ENCODE peak calls at places on chromosomes 4 and X, in ten cellular contexts. Q is GM23338, V is thyroid gland, S is breast epithelium, J is H9, O is cardiac muscle cell, U is neural progenitor cell, K is progenitor cell of endocrine pancreas, L is D721Med, Z is astrocyte. E is an unnamed sample.

GRCh38 chr4:57103051-57103450 is 7.1 kb downstream of the IGFBP7 start:
- DNase-seq in S (no peak), L (no peak), V (no peak), O (peak; percentile 62), K (no peak), Q (peak; percentile 20), J (no peak), U (no peak), Z (no peak), E (no peak)

GRCh38 chr4:31334086-31334910 is 614.1 kb downstream of the PCDH7 start:
- DNase-seq in O (no peak), J (no peak), S (no peak), U (no peak), Q (no peak), Z (no peak), V (no peak), L (no peak), K (no peak), E (no peak)

GRCh38 chrX:69523314-69523713 is 19.2 kb downstream of the NALF2 start:
- DNase-seq in O (no peak), L (no peak), K (no peak), V (no peak), J (no peak), S (no peak), Z (no peak), U (no peak), Q (peak; percentile 11), E (no peak)

GRCh38 chrX:120790118-120790517 is 85.5 kb downstream of the CT47B1 start:
- DNase-seq in J (peak; percentile 27), Z (peak; percentile 54), K (no peak), V (peak; percentile 9), S (no peak), L (no peak), U (peak; percentile 78), O (peak; percentile 86), Q (peak; percentile 71), E (peak; percentile 23)

GRCh38 chr4:83074086-83074704 is 39.2 kb downstream of the COPS4 start:
- DNase-seq in O (peak; percentile 94), K (no peak), J (peak; percentile 30), L (peak; percentile 29), S (no peak), Q (peak; percentile 89), U (peak; percentile 74), Z (peak; percentile 67), V (peak; percentile 10), E (peak; percentile 30)

GRCh38 chr4:106062452-106062875 is 167.2 kb downstream of the NPNT start:
- DNase-seq in Z (peak; percentile 82), U (no peak), Q (no peak), V (no peak), L (no peak), O (peak; percentile 82), S (no peak), K (no peak), J (no peak), E (no peak)

GRCh38 chrX:38279188-38279587 is 48.1 kb downstream of the RPGR start:
- DNase-seq in K (no peak), V (no peak), Z (no peak), U (peak; percentile 4), Q (peak; percentile 7), S (no peak), O (no peak), J (no peak), L (no peak), E (no peak)

GRCh38 chr4:151561551-151562256 is 152.7 kb downstream of the FHIP1A start:
- DNase-seq in L (no peak), K (no peak), S (no peak), Z (peak; percentile 34), Q (no peak), J (no peak), V (no peak), O (no peak), U (no peak), E (no peak)

GRCh38 chrX:12948495-12948894 is 26.4 kb upstream of the TMSB4X start:
- DNase-seq in U (no peak), Z (no peak), L (no peak), J (no peak), S (no peak), V (no peak), O (no peak), K (no peak), Q (no peak), E (no peak)

GRCh38 chr4:40305329-40306193 is 29.6 kb upstream of the CHRNA9 start:
- DNase-seq in V (no peak), Q (no peak), J (no peak), Z (no peak), L (no peak), K (no peak), S (no peak), U (no peak), O (no peak), E (no peak)

GRCh38 chr4:55080174-55080865 is 45.1 kb downstream of the KDR start:
- DNase-seq in U (no peak), Z (peak; percentile 32), V (no peak), O (peak; percentile 22), S (no peak), L (no peak), J (no peak), Q (no peak), K (no peak), E (no peak)

GRCh38 chrX:40058719-40059118 is 39.0 kb downstream of the BCOR start:
- DNase-seq in Q (no peak), L (no peak), O (no peak), Z (no peak), J (no peak), S (no peak), U (no peak), K (peak; percentile 25), V (no peak), E (no peak)

GRCh38 chrX:154734101-154734781 is 16.6 kb downstream of the GAB3 start:
- DNase-seq in S (peak; percentile 40), J (no peak), K (no peak), O (peak; percentile 84), U (no peak), Z (peak; percentile 73), L (no peak), Q (no peak), V (peak; percentile 60), E (no peak)

GRCh38 chrX:66074920-66075879 is 35.3 kb upstream of the VSIG4 start:
- DNase-seq in V (peak; percentile 6), J (no peak), L (no peak), U (no peak), Q (no peak), Z (no peak), S (no peak), K (no peak), O (peak; percentile 0), E (no peak)

DNA sequence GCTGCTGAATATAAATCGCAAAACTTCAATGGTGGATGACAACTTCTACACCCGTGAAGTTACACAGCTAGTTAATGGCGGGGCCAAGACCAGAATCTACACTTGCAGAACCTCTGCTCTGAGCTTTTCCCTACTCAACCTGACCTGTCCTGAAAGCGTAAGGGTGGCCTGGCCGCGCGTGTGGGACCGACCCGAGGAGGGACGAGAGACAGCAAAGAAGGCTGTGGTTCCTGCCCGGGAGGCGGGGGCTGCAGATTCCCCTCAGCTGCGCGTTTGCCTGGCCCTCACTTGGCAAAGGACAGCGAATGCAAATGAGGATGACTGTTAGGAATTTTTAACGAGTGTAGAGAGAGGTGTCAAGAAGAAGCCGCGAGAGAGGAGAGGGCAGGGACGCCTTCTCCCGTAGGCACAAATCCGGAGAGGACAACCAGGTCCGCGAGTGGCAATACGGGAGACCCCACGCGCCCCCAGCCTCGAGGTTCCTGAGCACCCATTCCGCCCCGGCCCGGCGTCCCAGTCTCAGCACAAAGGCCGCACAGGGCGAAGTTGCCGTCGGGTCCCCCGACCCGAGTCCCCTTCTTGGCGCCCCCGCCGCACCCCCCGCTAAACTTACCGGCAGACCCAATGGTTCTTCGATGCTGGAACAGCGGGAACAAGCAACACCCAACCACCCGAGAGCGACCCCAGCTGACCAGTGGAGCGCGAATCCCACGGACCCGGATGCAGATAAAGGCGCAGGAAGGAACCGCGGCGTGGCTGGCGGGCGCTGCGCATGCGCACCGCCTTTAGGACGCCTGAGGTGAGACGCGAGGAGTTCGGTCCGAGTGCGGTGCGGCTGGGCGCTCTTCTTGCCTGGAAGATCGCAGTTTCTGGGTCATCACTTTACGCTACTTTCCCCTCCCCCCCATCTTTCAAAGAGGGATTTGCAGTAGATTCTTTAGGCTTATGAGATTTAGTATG is at the start of gene GNPDA2:
- DNase-seq in J (peak; percentile 90), Q (peak; percentile 88), V (peak; percentile 89), O (peak; percentile 94), S (peak; percentile 70), U (peak; percentile 91), K (peak; percentile 78), Z (peak; percentile 82), L (peak; percentile 55), E (peak; percentile 84)
- TF ChIP-seq CTCF in J (no peak), Q (no peak), V (no peak), O (peak; percentile 38), S (no peak), U (no peak), K (peak; percentile 27), Z (no peak), L (peak; percentile 36), E (no peak)

GRCh38 chr4:187258651-187259401 is 535.2 kb upstream of the FAT1 start:
- DNase-seq in K (no peak), L (no peak), S (no peak), Q (peak; percentile 28), J (no peak), O (no peak), V (no peak), Z (no peak), U (peak; percentile 64), E (no peak)
- TF ChIP-seq CTCF in K (no peak), L (no peak), S (no peak), Q (no peak), J (no peak), O (no peak), V (no peak), Z (no peak), U (no peak), E (no peak)

DNA sequence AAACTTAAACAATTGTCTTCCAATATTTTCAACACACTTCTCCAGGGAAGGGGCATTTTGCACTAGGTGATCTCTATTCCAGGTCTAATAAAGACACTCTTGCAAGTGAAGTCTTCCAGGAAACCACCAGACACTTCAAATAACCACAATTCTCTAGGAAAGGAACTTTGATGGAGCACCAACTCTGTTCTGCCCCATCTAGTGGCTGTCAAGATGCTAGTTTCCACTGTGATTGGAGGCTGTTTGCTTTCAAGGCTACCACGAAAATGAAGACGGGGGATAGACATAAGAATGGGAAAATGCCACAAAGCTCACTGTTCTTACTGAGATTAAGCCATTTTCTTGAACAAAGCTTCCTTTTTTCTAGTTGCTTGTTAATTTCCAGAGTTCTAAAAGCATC is 100.6 kb upstream of the F9 start:
- DNase-seq in U (peak; percentile 40), Z (peak; percentile 16), S (no peak), L (no peak), K (no peak), Q (peak; percentile 46), V (peak; percentile 9), O (no peak), J (no peak), E (no peak)
- TF ChIP-seq CTCF in U (peak; percentile 48), Z (no peak), S (no peak), L (no peak), K (peak; percentile 38), Q (peak; percentile 40), V (peak; percentile 43), O (no peak), J (peak; percentile 63), E (no peak)

DNA sequence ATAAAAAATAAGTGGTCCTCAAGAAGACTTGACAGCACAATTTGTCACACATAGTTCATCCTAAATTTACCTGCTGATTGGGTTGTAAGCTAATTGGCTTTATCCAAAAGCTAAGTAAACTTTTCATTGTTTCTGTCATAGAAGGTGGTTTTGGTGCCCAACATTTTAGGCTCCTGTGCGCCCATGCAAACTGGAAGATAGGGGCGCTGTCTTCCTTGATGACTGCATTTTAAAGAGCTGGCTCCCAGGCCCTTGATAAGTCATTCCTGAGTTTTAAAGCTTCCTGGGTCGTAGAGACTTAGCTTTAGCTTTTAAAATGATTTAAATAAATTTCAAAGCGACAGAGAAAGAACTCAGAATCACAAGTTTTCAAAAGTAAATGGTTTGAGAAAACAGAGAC is 625.4 kb upstream of the GALNT7 start:
- DNase-seq in V (no peak), L (no peak), Z (no peak), S (no peak), J (peak; percentile 33), Q (peak; percentile 70), O (no peak), U (peak; percentile 8), K (no peak), E (no peak)
- TF ChIP-seq CTCF in V (no peak), L (no peak), Z (no peak), S (no peak), J (peak; percentile 69), Q (peak; percentile 71), O (no peak), U (peak; percentile 39), K (no peak), E (no peak)

E was measured in nephron progenitor cell.